ENCODE peak calls at places on chromosomes 2 and 18, in seven cellular contexts. A, M, H, U, P, Z and V are unnamed samples.
A peak's percentile ranks its signal among the peaks of the same experiment; 100 is the strongest.

GRCh38 chr2:115303-115702 is 69.0 kb upstream of the FAM110C start:
- DNase-seq in Z (no peak), P (no peak), A (no peak), H (no peak), U (peak; percentile 92), M (no peak), V (no peak)

GRCh38 chr2:184026961-184027360 is 571.4 kb upstream of the ZNF804A start:
- DNase-seq in Z (no peak), H (no peak), U (no peak), M (no peak), A (no peak), P (no peak), V (no peak)

GRCh38 chr2:188808921-188809320 is 165.3 kb upstream of the COL3A1 start:
- DNase-seq in U (no peak), A (no peak), Z (peak; percentile 41), M (peak; percentile 88), P (no peak), H (no peak), V (no peak)

GRCh38 chr18:32548688-32549087 is 78.0 kb upstream of the GAREM1 start:
- DNase-seq in H (peak; percentile 46), M (no peak), P (no peak), U (peak; percentile 85), Z (peak; percentile 11), A (peak; percentile 86), V (peak; percentile 17)

GRCh38 chr2:44051948-44052347 is 56.2 kb upstream of the LRPPRC start:
- DNase-seq in P (no peak), M (no peak), A (no peak), Z (no peak), U (peak; percentile 8), H (peak; percentile 45), V (no peak)

GRCh38 chr2:134135793-134136192 is 118.1 kb upstream of the MGAT5 start:
- DNase-seq in Z (no peak), H (no peak), M (no peak), P (no peak), A (no peak), U (no peak), V (no peak)

GRCh38 chr2:11588228-11589110 is 54.6 kb downstream of the GREB1 start:
- DNase-seq in A (no peak), U (peak; percentile 13), M (no peak), H (peak; percentile 47), Z (no peak), P (no peak), V (no peak)

GRCh38 chr2:71558300-71559051 is 105.1 kb downstream of the DYSF start:
- DNase-seq in A (no peak), P (no peak), M (no peak), U (peak; percentile 87), Z (no peak), H (peak; percentile 42), V (no peak)

GRCh38 chr2:30511122-30512083 is 64.4 kb downstream of the LCLAT1 start:
- DNase-seq in P (no peak), H (no peak), A (no peak), M (peak; percentile 60), U (peak; percentile 29), Z (peak; percentile 80), V (no peak)

GRCh38 chr2:85584857-85585780 is 888 bp downstream of the VAMP5 start:
- DNase-seq in U (peak; percentile 93), M (peak; percentile 63), A (no peak), H (no peak), Z (peak; percentile 70), P (peak; percentile 75), V (no peak)

GRCh38 chr18:79585395-79586370 is 93.9 kb upstream of the CTDP1 start:
- DNase-seq in Z (no peak), A (no peak), U (no peak), H (peak; percentile 20), P (no peak), M (no peak), V (no peak)
- H3K18ac ChIP-seq in Z (no peak overlapping the region), A (peak overlapping the region; percentile 88), U (no peak overlapping the region), H (no peak overlapping the region), P (no peak overlapping the region), M (no peak overlapping the region), V (no peak overlapping the region)

DNA sequence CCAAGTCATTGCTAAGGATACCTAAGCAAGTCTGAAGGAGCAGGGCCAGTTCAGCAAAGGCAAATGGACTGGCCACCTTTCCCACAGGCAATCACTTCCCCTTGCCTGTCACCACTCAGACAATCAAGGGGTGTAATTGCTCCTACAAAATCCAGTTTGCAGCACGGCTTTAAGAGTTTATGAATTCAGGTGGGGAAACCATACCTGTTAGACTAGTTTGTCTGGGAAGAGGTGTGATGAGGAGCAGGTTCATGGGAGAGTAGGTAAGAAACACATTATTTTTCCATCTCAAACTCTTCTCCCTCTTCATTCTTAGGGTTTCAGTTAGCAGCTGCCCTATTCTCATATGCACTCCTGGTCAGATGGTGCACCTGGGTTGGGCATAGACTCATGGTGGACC is 102.5 kb downstream of the EVA1A start:
- DNase-seq in H (no peak), Z (no peak), U (no peak), P (no peak), A (no peak), M (no peak), V (no peak)
- H3K18ac ChIP-seq in H (no peak overlapping the region), Z (no peak overlapping the region), U (no peak overlapping the region), P (no peak overlapping the region), A (no peak overlapping the region), M (no peak overlapping the region), V (no peak overlapping the region)

DNA sequence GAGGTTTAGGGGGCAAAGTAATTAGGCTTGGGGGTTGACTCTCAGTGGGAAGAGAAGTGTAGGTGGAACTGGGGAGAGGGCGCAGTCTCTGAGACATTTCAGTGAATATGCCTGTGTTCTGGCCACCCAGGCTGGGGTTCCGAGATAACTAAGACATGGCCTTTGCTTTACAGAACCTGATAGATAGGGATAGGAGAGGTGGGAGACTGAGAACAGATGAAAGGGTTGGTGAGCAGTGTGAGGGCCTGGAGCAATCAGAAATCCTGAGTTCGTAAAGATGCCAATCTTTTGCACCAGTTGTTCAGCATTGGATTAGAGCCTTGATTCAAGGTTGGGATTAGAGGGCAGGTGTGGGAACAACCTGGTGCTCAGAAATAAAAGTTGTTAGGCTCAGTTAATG is 15.6 kb downstream of the PARD3B start:
- DNase-seq in P (no peak), U (peak; percentile 50), M (no peak), Z (no peak), A (no peak), H (no peak), V (no peak)
- H3K18ac ChIP-seq in P (no peak overlapping the region), U (no peak overlapping the region), M (no peak overlapping the region), Z (no peak overlapping the region), A (no peak overlapping the region), H (no peak overlapping the region), V (no peak overlapping the region)

GRCh38 chr2:96181529-96181928 is 27.1 kb downstream of the STARD7 start:
- DNase-seq in A (no peak), H (no peak), Z (no peak), M (no peak), P (no peak), U (no peak), V (no peak)
- H3K18ac ChIP-seq in A (no peak overlapping the region), H (no peak overlapping the region), Z (no peak overlapping the region), M (no peak overlapping the region), P (no peak overlapping the region), U (no peak overlapping the region), V (no peak overlapping the region)